ENCODE peak calls at places on chromosomes 1 and 21, in ten cellular contexts. U is small intestine; M is neural progenitor cell; Z is PC-9; F is substantia nigra; E is stomach; C is cardiac muscle cell; T is HCT116; N is brain microvascular endothelial cell; Q is CD8-positive, alpha-beta T cell. X is an unnamed sample.

GRCh38 chr1:90714521-90714951 is 2.6 kb downstream of the BARHL2 start:
- DNase-seq in F (no peak), E (no peak), T (no peak), M (peak), U (no peak), Q (no peak), N (no peak), C (no peak), Z (no peak), X (no peak)

GRCh38 chr1:183024352-183025337 is 1.4 kb downstream of the LAMC1 start:
- DNase-seq in C (no peak), E (no peak), N (no peak), Z (no peak), T (no peak), F (no peak), U (no peak), Q (no peak), M (peak), X (no peak)

GRCh38 chr21:46063734-46064680 is 33.9 kb upstream of the COL6A2 start:
- DNase-seq in Z (no peak), C (no peak), M (no peak), U (no peak), E (peak), Q (no peak), T (no peak), F (no peak), N (no peak), X (no peak)

GRCh38 chr1:207221934-207222351 is 99.5 kb upstream of the CD55 start:
- DNase-seq in F (no peak), M (no peak), E (no peak), N (no peak), U (no peak), Z (no peak), Q (no peak), T (no peak), C (no peak), X (no peak)

GRCh38 chr1:23615852-23616251 is 56.6 kb upstream of the ID3 start:
- DNase-seq in U (no peak), Z (no peak), Q (no peak), T (no peak), F (no peak), M (no peak), N (no peak), E (no peak), C (no peak), X (no peak)

GRCh38 chr1:205436776-205437485 is 15.1 kb upstream of the LEMD1 start:
- DNase-seq in U (no peak), Q (no peak), E (no peak), Z (no peak), C (no peak), M (no peak), N (no peak), T (no peak), F (no peak), X (no peak)

GRCh38 chr1:248823517-248824001 is 2.2 kb downstream of the SH3BP5L start:
- DNase-seq in T (no peak), E (no peak), C (peak), N (no peak), Q (no peak), M (no peak), Z (no peak), U (no peak), F (no peak), X (no peak)

GRCh38 chr21:44870748-44871495 is 2.6 kb downstream of the PTTG1IP start:
- DNase-seq in M (no peak), U (peak), C (no peak), F (no peak), T (peak), N (no peak), Q (no peak), E (peak), Z (peak), X (no peak)

GRCh38 chr1:4071675-4072074 is 171.6 kb upstream of the C1orf174 start:
- DNase-seq in F (no peak), Z (no peak), N (no peak), M (no peak), T (no peak), U (no peak), C (no peak), E (no peak), Q (no peak), X (no peak)

GRCh38 chr1:96388421-96389310 is 332.9 kb upstream of the PTBP2 start:
- DNase-seq in U (no peak), E (no peak), T (no peak), C (no peak), F (no peak), N (peak), Z (peak), M (no peak), Q (no peak), X (no peak)

GRCh38 chr1:2314297-2314802 is 77.0 kb downstream of the MORN1 start:
- DNase-seq in F (no peak), C (peak), Z (peak), M (peak), U (no peak), E (peak), N (no peak), Q (no peak), T (no peak), X (no peak)

GRCh38 chr1:180225403-180225802 is 4.7 kb upstream of the LHX4 start:
- DNase-seq in Q (no peak), C (no peak), Z (no peak), U (no peak), T (no peak), F (no peak), M (no peak), E (no peak), N (no peak), X (no peak)

GRCh38 chr1:97384294-97384952 is 536.4 kb downstream of the DPYD start:
- DNase-seq in M (no peak), Z (no peak), F (no peak), U (no peak), N (peak), C (peak), Q (no peak), T (peak), E (no peak), X (no peak)

GRCh38 chr1:6587261-6588005 is 7.6 kb downstream of the ZBTB48 start:
- DNase-seq in T (no peak), M (no peak), U (no peak), Q (no peak), C (no peak), F (peak), N (no peak), Z (no peak), E (peak), X (peak)

GRCh38 chr1:168786476-168787330 is 57.7 kb upstream of the DPT start:
- DNase-seq in N (no peak), C (no peak), F (no peak), E (no peak), T (no peak), Z (no peak), Q (no peak), U (no peak), M (no peak), X (no peak)

GRCh38 chr1:110383311-110383990 is 7.4 kb downstream of the SLC16A4 start:
- DNase-seq in F (no peak), M (no peak), C (peak), Q (no peak), Z (peak), N (peak), U (no peak), E (no peak), T (no peak), X (no peak)
- H3K27ac ChIP-seq in F (no peak), M (no peak), C (no peak), Q (no peak), Z (peak), N (no peak), U (no peak), E (no peak), T (no peak), X (no peak)

DNA sequence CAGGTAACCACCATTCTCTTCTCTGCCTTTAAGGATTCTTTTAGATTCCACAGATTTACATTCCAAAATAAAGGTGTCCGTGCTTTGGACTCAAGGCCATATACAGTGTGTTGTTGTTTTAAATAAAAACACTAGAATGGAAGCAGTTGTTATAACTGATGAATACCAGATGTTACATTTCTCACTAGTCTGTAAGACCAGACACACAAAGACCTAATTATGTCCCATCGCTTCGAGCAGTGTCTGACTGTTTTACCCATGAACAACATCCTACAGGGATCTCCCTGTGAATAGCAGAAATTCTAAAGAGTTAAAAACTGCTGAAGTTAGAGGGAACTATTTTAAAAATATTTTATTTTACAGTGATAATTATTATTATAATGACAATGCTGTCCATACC is 574.7 kb upstream of the ZP4 start:
- DNase-seq in U (no peak), F (no peak), Z (no peak), N (no peak), T (no peak), E (no peak), Q (no peak), M (no peak), C (no peak), X (no peak)
- H3K27ac ChIP-seq in U (no peak), F (no peak), Z (no peak), N (no peak), T (no peak), E (no peak), Q (no peak), M (no peak), C (no peak), X (no peak)

GRCh38 chr1:29960156-29960755 is 723.9 kb downstream of the PTPRU start:
- DNase-seq in U (no peak), C (no peak), Z (no peak), M (no peak), Q (no peak), N (no peak), E (peak), T (no peak), F (no peak), X (no peak)
- H3K27ac ChIP-seq in U (no peak), C (no peak), Z (no peak), M (no peak), Q (no peak), N (no peak), E (no peak), T (no peak), F (no peak), X (no peak)

DNA sequence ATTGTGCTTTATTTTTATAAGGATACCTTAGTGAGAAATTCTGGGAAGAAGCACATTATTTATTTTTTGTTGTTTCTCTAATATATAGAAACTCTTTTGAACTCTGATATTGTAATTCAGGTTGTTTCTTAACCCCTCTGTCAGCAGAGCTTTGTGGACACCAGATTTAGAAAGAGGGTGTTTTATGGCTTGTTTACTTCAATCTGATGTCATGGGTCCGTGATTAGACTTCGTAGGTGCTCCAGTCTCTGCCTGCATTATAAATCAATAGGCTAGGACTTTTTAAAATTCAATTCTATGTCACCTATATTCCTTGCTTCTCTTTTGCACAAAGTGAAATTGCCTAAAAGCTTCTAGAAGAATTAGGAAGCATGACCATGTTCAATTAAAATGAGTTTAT is 47.3 kb upstream of the CCDC190 start:
- DNase-seq in U (no peak), Z (no peak), T (no peak), N (no peak), E (no peak), F (no peak), M (no peak), C (no peak), Q (no peak), X (no peak)
- H3K27ac ChIP-seq in U (no peak), Z (peak), T (no peak), N (peak), E (no peak), F (no peak), M (no peak), C (no peak), Q (no peak), X (no peak)